ENCODE peak calls at places on chromosomes 2 and 18, in ten cellular contexts. A is DND-41, W is left lung, X is pancreas, Q is IMR-90, O is PC-3, H is right lobe of liver, E is GM23338, N is GM12878, S is lung. M is an unnamed sample. For H3K4me1, the result is how much of the 10 kb centered on the place peaks cover.

GRCh38 chr2:17628349-17629261 is 88.1 kb downstream of the VSNL1 start:
- ATAC-seq in A (no peak), W (no peak), X (no peak), Q (no peak), O (no peak), H (no peak), E (no peak), N (peak), S (no peak), M (no peak)

GRCh38 chr2:11482473-11483031 is 16.6 kb upstream of the E2F6 start:
- ATAC-seq in A (no peak), W (peak), X (peak), Q (peak), O (peak), H (peak), E (peak), N (peak), S (peak), M (peak)

GRCh38 chr2:37456479-37456878 is 112.0 kb downstream of the QPCT start:
- ATAC-seq in A (peak), W (no peak), X (no peak), Q (no peak), O (no peak), H (no peak), E (no peak), N (no peak), S (no peak), M (no peak)

GRCh38 chr2:207546822-207547221 is 17.1 kb downstream of the CREB1 start:
- ATAC-seq in A (no peak), W (no peak), X (no peak), Q (no peak), O (no peak), H (no peak), E (no peak), N (no peak), S (no peak), M (peak)

GRCh38 chr18:76354348-76354747 is 140.7 kb downstream of the ZNF516 start:
- ATAC-seq in A (no peak), W (no peak), X (no peak), Q (no peak), O (no peak), H (no peak), E (no peak), N (no peak), S (no peak), M (peak)

GRCh38 chr2:100246163-100247145 is 75.8 kb downstream of the LONRF2 start:
- ATAC-seq in A (peak), W (no peak), X (peak), Q (no peak), O (no peak), H (no peak), E (peak), N (no peak), S (no peak), M (no peak)

GRCh38 chr2:20766798-20767644 is 55.9 kb downstream of the LDAH start:
- ATAC-seq in A (no peak), W (no peak), X (no peak), Q (no peak), O (no peak), H (no peak), E (no peak), N (no peak), S (no peak), M (no peak)

GRCh38 chr2:34266908-34267697 is 668.0 kb upstream of the FAM98A start:
- ATAC-seq in A (no peak), W (no peak), X (no peak), Q (no peak), O (no peak), H (no peak), E (no peak), N (peak), S (no peak), M (no peak)

GRCh38 chr18:46939337-46939963 is 22.0 kb downstream of the KATNAL2 start:
- ATAC-seq in A (no peak), W (peak), X (peak), Q (peak), O (no peak), H (peak), E (no peak), N (no peak), S (peak), M (peak)

GRCh38 chr2:227826563-227826962 is 12.9 kb downstream of the CCL20 start:
- ATAC-seq in A (no peak), W (no peak), X (no peak), Q (no peak), O (no peak), H (no peak), E (no peak), N (peak), S (no peak), M (no peak)

GRCh38 chr2:171383141-171383540 is 50.6 kb downstream of the METTL8 start:
- ATAC-seq in A (no peak), W (no peak), X (peak), Q (no peak), O (peak), H (peak), E (no peak), N (no peak), S (no peak), M (no peak)

GRCh38 chr2:129819855-129820254 is 159.6 kb upstream of the RAB6C start:
- ATAC-seq in A (no peak), W (no peak), X (no peak), Q (no peak), O (no peak), H (no peak), E (no peak), N (no peak), S (no peak), M (no peak)

GRCh38 chr18:57976230-57976773 is 67.7 kb upstream of the NEDD4L start:
- ATAC-seq in A (no peak), W (peak), X (peak), Q (no peak), O (no peak), H (peak), E (no peak), N (peak), S (peak), M (no peak)

GRCh38 chr2:237222178-237222577 is 136.5 kb downstream of the COPS8 start:
- ATAC-seq in A (no peak), W (no peak), X (peak), Q (peak), O (no peak), H (no peak), E (no peak), N (no peak), S (no peak), M (peak)

GRCh38 chr18:2717407-2717806 is 61.9 kb downstream of the SMCHD1 start:
- ATAC-seq in A (no peak), W (no peak), X (no peak), Q (no peak), O (no peak), H (no peak), E (no peak), N (no peak), S (no peak), M (no peak)

GRCh38 chr2:11582526-11583202 is 48.8 kb downstream of the GREB1 start:
- ATAC-seq in A (peak), W (peak), X (peak), Q (peak), O (peak), H (peak), E (peak), N (peak), S (peak), M (peak)

GRCh38 chr2:216195565-216195978 is 86.4 kb downstream of the XRCC5 start:
- ATAC-seq in A (no peak), W (no peak), X (no peak), Q (peak), O (peak), H (no peak), E (peak), N (peak), S (no peak), M (no peak)

GRCh38 chr2:32043561-32043960 is 4.0 kb upstream of the DPY30 start:
- ATAC-seq in A (no peak), W (no peak), X (no peak), Q (no peak), O (no peak), H (no peak), E (no peak), N (no peak), S (no peak), M (no peak)

GRCh38 chr2:200159366-200159720 is 147.2 kb upstream of the SPATS2L start:
- ATAC-seq in A (no peak), W (no peak), X (peak), Q (peak), O (no peak), H (no peak), E (peak), N (no peak), S (no peak), M (no peak)

GRCh38 chr18:24601624-24602023 is 141.2 kb downstream of the HRH4 start:
- ATAC-seq in A (no peak), W (no peak), X (no peak), Q (no peak), O (no peak), H (no peak), E (no peak), N (no peak), S (no peak), M (no peak)

GRCh38 chr2:140473851-140474250 is 1657.0 kb downstream of the LRP1B start:
- ATAC-seq in A (no peak), W (no peak), X (no peak), Q (no peak), O (peak), H (no peak), E (no peak), N (no peak), S (no peak), M (no peak)

GRCh38 chr2:241540766-241541561 is 17.6 kb upstream of the BOK start:
- ATAC-seq in A (no peak), W (peak), X (peak), Q (peak), O (no peak), H (peak), E (peak), N (peak), S (peak), M (peak)

GRCh38 chr2:136143603-136144451 is 25.9 kb upstream of the CXCR4 start:
- ATAC-seq in A (no peak), W (no peak), X (no peak), Q (no peak), O (no peak), H (no peak), E (no peak), N (no peak), S (no peak), M (no peak)

GRCh38 chr18:11323359-11323819 is 174.0 kb upstream of the PIEZO2 start:
- ATAC-seq in A (no peak), W (peak), X (peak), Q (peak), O (no peak), H (no peak), E (no peak), N (no peak), S (peak), M (no peak)

GRCh38 chr2:25388491-25388890 is 46.8 kb upstream of the DNMT3A start:
- ATAC-seq in A (no peak), W (no peak), X (no peak), Q (no peak), O (no peak), H (no peak), E (no peak), N (peak), S (no peak), M (no peak)

GRCh38 chr2:209936106-209936663 is 66.3 kb upstream of the RPE start:
- ATAC-seq in A (peak), W (no peak), X (peak), Q (no peak), O (peak), H (no peak), E (no peak), N (peak), S (no peak), M (no peak)

GRCh38 chr2:54514819-54515569 is 58.9 kb downstream of the SPTBN1 start:
- ATAC-seq in A (no peak), W (no peak), X (no peak), Q (no peak), O (no peak), H (no peak), E (no peak), N (no peak), S (peak), M (peak)

GRCh38 chr18:22427797-22428549 is 10.3 kb upstream of the CTAGE1 start:
- ATAC-seq in A (no peak), W (no peak), X (peak), Q (no peak), O (no peak), H (peak), E (no peak), N (no peak), S (no peak), M (no peak)

GRCh38 chr2:85184231-85184630 is 51.0 kb downstream of the TCF7L1 start:
- ATAC-seq in A (no peak), W (no peak), X (no peak), Q (no peak), O (no peak), H (no peak), E (no peak), N (no peak), S (no peak), M (no peak)

GRCh38 chr2:16260041-16260440 is 319.7 kb downstream of the MYCN start:
- ATAC-seq in A (no peak), W (no peak), X (peak), Q (no peak), O (no peak), H (no peak), E (no peak), N (no peak), S (no peak), M (no peak)

GRCh38 chr2:207107551-207107950 is 58.2 kb downstream of the KLF7 start:
- ATAC-seq in A (no peak), W (peak), X (peak), Q (no peak), O (no peak), H (peak), E (no peak), N (no peak), S (no peak), M (no peak)

GRCh38 chr2:134104754-134105153 is 149.1 kb upstream of the MGAT5 start:
- ATAC-seq in A (peak), W (peak), X (no peak), Q (no peak), O (peak), H (no peak), E (no peak), N (no peak), S (no peak), M (no peak)

GRCh38 chr2:38079111-38080052 is 3.4 kb upstream of the CYP1B1 start:
- ATAC-seq in A (no peak), W (no peak), X (no peak), Q (no peak), O (no peak), H (no peak), E (peak), N (no peak), S (no peak), M (no peak)

GRCh38 chr2:136917281-136917680 is 151.9 kb downstream of the THSD7B start:
- ATAC-seq in A (no peak), W (no peak), X (no peak), Q (no peak), O (no peak), H (no peak), E (no peak), N (no peak), S (no peak), M (no peak)

GRCh38 chr2:95342556-95343320 is 45.6 kb downstream of the KCNIP3 start:
- ATAC-seq in A (no peak), W (no peak), X (no peak), Q (no peak), O (no peak), H (no peak), E (no peak), N (no peak), S (no peak), M (no peak)

DNA sequence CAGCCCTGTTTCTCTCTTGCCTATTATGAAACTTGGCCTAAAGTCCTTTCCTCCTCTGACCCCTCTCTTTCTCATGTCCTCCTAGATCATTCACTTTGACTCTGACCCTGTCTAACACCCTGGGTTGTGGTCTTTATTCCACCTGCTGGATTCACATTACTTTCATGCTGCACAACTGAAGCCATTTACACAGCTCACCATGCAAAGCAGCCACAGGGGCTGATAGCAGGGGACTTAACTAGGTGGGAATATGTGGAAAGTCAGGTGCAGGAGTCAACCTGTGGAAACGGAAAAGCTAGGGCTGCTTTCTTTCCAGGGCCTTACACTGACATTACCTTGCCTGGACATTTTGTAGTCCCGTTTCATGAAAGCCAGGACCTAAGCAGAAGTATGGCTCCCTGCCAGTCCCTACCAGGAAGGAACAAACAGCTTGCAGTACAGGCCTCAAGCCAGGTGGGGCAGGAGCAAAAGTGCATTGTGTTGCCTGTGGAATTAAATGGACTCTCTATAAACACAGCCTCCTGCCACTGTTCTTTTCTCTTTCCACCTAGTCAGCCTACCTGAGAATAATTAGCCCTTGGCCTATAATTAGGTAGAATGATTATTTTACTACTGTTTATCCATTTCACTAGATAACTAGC is 11.8 kb downstream of the MAPRE3 start:
- ATAC-seq in A (peak), W (peak), X (peak), Q (no peak), O (peak), H (peak), E (peak), N (peak), S (no peak), M (peak)
- H3K4me1 ChIP-seq in A (under half), W (under half), X (under half), Q (under half), O (under half), H (under half), E (under half), N (under half), S (under half), M (under half)

GRCh38 chr18:35435420-35435819 is 58.3 kb upstream of the ZNF396 start:
- ATAC-seq in A (no peak), W (no peak), X (no peak), Q (no peak), O (no peak), H (no peak), E (no peak), N (no peak), S (no peak), M (no peak)
- TF ChIP-seq CTCF in A (no peak), W (no peak), X (no peak), Q (no peak), O (no peak), H (no peak), E (no peak), N (no peak), S (no peak), M (no peak)

GRCh38 chr2:212957184-212957583 is 194.2 kb downstream of the IKZF2 start:
- ATAC-seq in A (no peak), W (peak), X (no peak), Q (no peak), O (no peak), H (no peak), E (no peak), N (no peak), S (no peak), M (no peak)
- H3K4me1 ChIP-seq in A (half or more), W (under half), X (under half), Q (under half), O (under half), H (under half), E (under half), N (under half), S (under half), M (under half)

DNA sequence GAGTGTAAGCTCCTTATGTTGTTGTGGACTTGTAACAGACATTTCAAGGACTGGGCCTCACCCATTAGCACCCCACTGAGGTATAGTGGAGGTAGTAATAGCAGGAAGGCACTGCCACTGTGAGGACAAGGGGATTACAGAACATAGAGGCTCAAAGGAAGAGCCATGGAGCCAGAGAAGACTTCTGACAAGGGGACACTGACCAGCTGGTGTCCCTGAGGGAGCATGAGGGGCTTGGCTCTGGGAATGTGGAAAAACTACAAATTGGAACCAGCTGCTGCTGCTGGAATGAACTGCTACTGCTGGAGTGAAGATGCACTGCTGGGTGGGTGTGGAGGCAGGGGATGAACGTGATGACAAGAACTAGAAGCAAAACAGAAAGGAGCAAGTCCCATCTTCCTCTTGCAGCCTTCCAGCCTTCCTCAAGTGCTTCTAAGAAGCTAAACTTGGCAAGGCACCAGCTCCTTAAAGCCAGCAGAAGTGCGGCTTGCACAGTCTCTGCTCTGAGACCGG is 167.3 kb upstream of the NOSTRIN start:
- ATAC-seq in A (no peak), W (peak), X (no peak), Q (peak), O (no peak), H (peak), E (peak), N (peak), S (peak), M (peak)
- TF ChIP-seq CTCF in A (no peak), W (no peak), X (no peak), Q (no peak), O (no peak), H (no peak), E (peak), N (no peak), S (no peak), M (no peak)

DNA sequence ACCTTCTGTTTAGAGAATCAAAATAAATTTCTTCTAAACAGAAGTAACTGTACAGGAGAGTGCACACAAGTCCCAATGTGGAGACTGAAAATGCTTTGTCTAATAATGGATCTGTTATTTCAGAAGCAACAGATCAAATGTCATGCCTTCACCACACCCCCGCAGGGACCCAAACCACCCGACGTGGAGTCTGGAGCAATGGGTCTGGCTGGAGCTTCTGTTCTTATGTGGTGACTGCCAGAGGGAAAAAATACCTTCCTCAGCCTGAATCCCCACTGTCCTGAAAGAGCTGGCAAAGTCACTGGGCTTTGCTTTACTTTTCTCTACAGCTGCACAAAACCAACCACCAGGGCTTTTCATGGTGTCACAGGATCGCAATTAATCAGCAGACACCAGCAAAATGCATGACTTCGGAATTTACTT is 119.0 kb upstream of the ZFP36L2 start:
- ATAC-seq in A (no peak), W (no peak), X (peak), Q (no peak), O (no peak), H (peak), E (peak), N (no peak), S (no peak), M (peak)
- H3K4me1 ChIP-seq in A (under half), W (under half), X (under half), Q (under half), O (under half), H (under half), E (under half), N (under half), S (under half), M (half or more)

GRCh38 chr2:10036095-10036879 is 7.1 kb upstream of the KLF11 start:
- ATAC-seq in A (peak), W (peak), X (peak), Q (peak), O (peak), H (peak), E (peak), N (peak), S (peak), M (peak)
- TF ChIP-seq CTCF in A (peak), W (peak), X (peak), Q (peak), O (peak), H (peak), E (peak), N (peak), S (peak), M (no peak)

GRCh38 chr2:113925884-113926283 is 36.0 kb downstream of the ACTR3 start:
- ATAC-seq in A (no peak), W (no peak), X (no peak), Q (no peak), O (no peak), H (no peak), E (no peak), N (no peak), S (no peak), M (no peak)
- H3K4me1 ChIP-seq in A (under half), W (under half), X (under half), Q (under half), O (under half), H (under half), E (under half), N (under half), S (under half), M (under half)